ENCODE peak calls at places on chromosomes 6 and 20, in five cellular contexts. A is activated CD4-positive, alpha-beta T cell treated with anti-CD3 and anti-CD28 coated beads, Interleukin-2, amount 10 ng/mL, durations not matched to agents 7 days and 5 days; U is ascending aorta; J is right cardiac atrium; R is GM23248. P is an unnamed sample.

GRCh38 chr6:80468398-80468797 is 361.9 kb downstream of the BCKDHB start:
- DNase-seq in A (no peak), U (no peak), J (no peak), R (no peak), P (no peak)

GRCh38 chr6:151481752-151482151 is 12.1 kb upstream of the CCDC170 start:
- DNase-seq in A (no peak), U (no peak), J (no peak), R (peak; percentile 24), P (no peak)

GRCh38 chr20:37615507-37616425 is 78.1 kb upstream of the CTNNBL1 start:
- DNase-seq in A (no peak), U (no peak), J (no peak), R (peak; percentile 32), P (peak; percentile 39)

GRCh38 chr6:25418463-25419052 is 139.4 kb downstream of the CARMIL1 start:
- DNase-seq in A (no peak), U (no peak), J (no peak), R (no peak), P (no peak)

GRCh38 chr6:5028921-5029320 is 25.1 kb upstream of the RPP40 start:
- DNase-seq in A (no peak), U (no peak), J (no peak), R (no peak), P (no peak)

GRCh38 chr20:41534842-41535241 is 83.3 kb downstream of the CHD6 start:
- DNase-seq in A (no peak), U (no peak), J (no peak), R (peak; percentile 16), P (no peak)

GRCh38 chr6:161104966-161105365 is 113.4 kb downstream of the MAP3K4 start:
- DNase-seq in A (no peak), U (no peak), J (no peak), R (peak; percentile 42), P (no peak)

GRCh38 chr20:4157516-4157915 is 142.2 kb upstream of the RNF24 start:
- DNase-seq in A (no peak), U (no peak), J (no peak), R (no peak), P (no peak)

GRCh38 chr6:121800047-121800446 is 364.6 kb downstream of the GJA1 start:
- DNase-seq in A (no peak), U (no peak), J (no peak), R (peak; percentile 15), P (no peak)

GRCh38 chr20:4787069-4787468 is 65.4 kb downstream of the PRND start:
- DNase-seq in A (no peak), U (no peak), J (no peak), R (peak; percentile 82), P (no peak)

GRCh38 chr6:39400026-39400425 is 77.5 kb upstream of the KCNK16 start:
- DNase-seq in A (no peak), U (no peak), J (no peak), R (no peak), P (no peak)

GRCh38 chr6:119077643-119078448 is 618 bp downstream of the FAM184A start:
- DNase-seq in A (peak; percentile 66), U (no peak), J (peak; percentile 29), R (peak; percentile 29), P (peak; percentile 25)

GRCh38 chr6:129280719-129281118 is 397.8 kb downstream of the LAMA2 start:
- DNase-seq in A (peak; percentile 43), U (no peak), J (no peak), R (no peak), P (peak; percentile 74)

GRCh38 chr6:47162793-47163192 is 120.7 kb upstream of the ADGRF1 start:
- DNase-seq in A (no peak), U (no peak), J (no peak), R (no peak), P (no peak)

GRCh38 chr6:29520232-29520631 is 32.5 kb upstream of the MAS1L start:
- DNase-seq in A (no peak), U (no peak), J (no peak), R (no peak), P (no peak)

GRCh38 chr6:118770112-118770788 is 118.9 kb upstream of the CEP85L start:
- DNase-seq in A (no peak), U (no peak), J (no peak), R (no peak), P (no peak)

GRCh38 chr6:41941280-41942044 is at the start of gene CCND3:
- DNase-seq in A (peak; percentile 92), U (peak; percentile 57), J (peak; percentile 96), R (peak; percentile 98), P (peak; percentile 87)

GRCh38 chr6:31640612-31641011 is 11.8 kb downstream of the BAG6 start:
- DNase-seq in A (no peak), U (no peak), J (no peak), R (no peak), P (no peak)